ENCODE peak calls at places on chromosome 1, in six cellular contexts. R is Calu3; D is ACHN; J is AG08395; C is H54; K is activated T-cell treated with anti-CD3 and anti-CD28 coated beads, Interleukin-2, amount 50 U/mL, for 4 hours. N is an unnamed sample.

GRCh38 chr1:28296401-28297220 is 32.2 kb upstream of the MED18 start:
- DNase-seq in J (no peak), R (peak), C (no peak), D (no peak), K (no peak), N (no peak)

GRCh38 chr1:170520601-170521000 is 11.4 kb upstream of the GORAB start:
- DNase-seq in K (no peak), J (peak), D (no peak), R (no peak), C (no peak), N (no peak)

GRCh38 chr1:115302390-115302961 is 35.6 kb downstream of the NGF start:
- DNase-seq in J (peak), C (no peak), K (no peak), D (no peak), R (no peak), N (no peak)

GRCh38 chr1:214126697-214127146 is 138.9 kb downstream of the PROX1 start:
- DNase-seq in C (no peak), R (no peak), K (no peak), D (no peak), J (no peak), N (no peak)

GRCh38 chr1:117964290-117965038 is 34.9 kb downstream of the WDR3 start:
- DNase-seq in K (no peak), R (no peak), C (no peak), J (no peak), D (no peak), N (no peak)

GRCh38 chr1:165633624-165634023 is 2.6 kb downstream of the MGST3 start:
- DNase-seq in J (peak), K (no peak), D (peak), R (no peak), C (no peak), N (no peak)

GRCh38 chr1:201436461-201436860 is 14.9 kb upstream of the TNNI1 start:
- DNase-seq in J (peak), C (no peak), K (no peak), R (peak), D (peak), N (no peak)

GRCh38 chr1:225890346-225891228 is 1.6 kb upstream of the LEFTY1 start:
- DNase-seq in J (no peak), K (no peak), R (no peak), D (no peak), C (peak), N (no peak)

GRCh38 chr1:46150085-46150484 is 17.7 kb upstream of the PIK3R3 start:
- DNase-seq in R (no peak), D (no peak), K (no peak), C (no peak), J (no peak), N (no peak)

GRCh38 chr1:163346326-163346870 is 24.6 kb downstream of the NUF2 start:
- DNase-seq in R (no peak), D (no peak), J (no peak), K (no peak), C (no peak), N (no peak)

GRCh38 chr1:192476802-192477298 is 98.7 kb upstream of the RGS1 start:
- DNase-seq in D (no peak), R (peak), J (no peak), K (no peak), C (no peak), N (no peak)

GRCh38 chr1:169346036-169346589 is 21.5 kb downstream of the NME7 start:
- DNase-seq in D (no peak), R (no peak), J (no peak), C (no peak), K (no peak), N (no peak)

GRCh38 chr1:47934243-47934805 is 62.9 kb downstream of the TRABD2B start:
- DNase-seq in C (no peak), D (peak), J (peak), R (no peak), K (no peak), N (no peak)

GRCh38 chr1:155038602-155039307 is 5.1 kb downstream of the DCST1 start:
- DNase-seq in J (peak), C (no peak), K (no peak), D (no peak), R (no peak), N (no peak)

GRCh38 chr1:92030701-92031107 is 919 bp downstream of the EPHX4 start:
- DNase-seq in C (peak), J (no peak), K (no peak), D (peak), R (peak), N (no peak)

GRCh38 chr1:25873120-25873519 is 2.4 kb downstream of the PAQR7 start:
- DNase-seq in D (no peak), K (no peak), J (no peak), R (no peak), C (no peak), N (no peak)

GRCh38 chr1:10693152-10693496 is 103.3 kb downstream of the CASZ1 start:
- DNase-seq in R (no peak), C (no peak), K (no peak), J (no peak), D (no peak), N (no peak)

GRCh38 chr1:77671836-77672235 is 10.6 kb downstream of the ZZZ3 start:
- DNase-seq in D (no peak), R (no peak), K (no peak), J (peak), C (no peak), N (no peak)

GRCh38 chr1:150194381-150195031 is 41.4 kb downstream of the ANP32E start:
- DNase-seq in K (no peak), C (no peak), R (no peak), D (no peak), J (peak), N (no peak)

GRCh38 chr1:1349256-1350012 is at the start of gene DVL1:
- DNase-seq in C (no peak), K (peak), J (peak), D (peak), R (peak), N (peak)

GRCh38 chr1:205915354-205915990 is 27.8 kb downstream of the SLC26A9 start:
- DNase-seq in C (no peak), J (no peak), D (no peak), R (no peak), K (no peak), N (no peak)

GRCh38 chr1:14037101-14037807 is 337.3 kb downstream of the PRDM2 start:
- DNase-seq in R (no peak), D (no peak), K (no peak), C (no peak), J (no peak), N (no peak)

GRCh38 chr1:234721476-234722266 is 111.7 kb upstream of the IRF2BP2 start:
- DNase-seq in K (no peak), D (no peak), C (no peak), R (no peak), J (peak), N (no peak)

GRCh38 chr1:87295720-87296119 is 33.0 kb upstream of the LMO4 start:
- DNase-seq in J (no peak), K (no peak), R (no peak), D (no peak), C (no peak), N (no peak)

GRCh38 chr1:5747428-5748285 is 244.6 kb downstream of the NPHP4 start:
- DNase-seq in J (no peak), C (no peak), R (no peak), D (no peak), K (no peak), N (no peak)

GRCh38 chr1:21927531-21928237 is 9.4 kb downstream of the HSPG2 start:
- DNase-seq in R (peak), D (no peak), K (no peak), J (peak), C (no peak), N (no peak)

GRCh38 chr1:9181176-9181906 is 52.4 kb upstream of the GPR157 start:
- DNase-seq in C (no peak), D (peak), R (peak), J (peak), K (peak), N (peak)

GRCh38 chr1:177368255-177368654 is 197.5 kb downstream of the BRINP2 start:
- DNase-seq in R (no peak), D (no peak), K (no peak), J (peak), C (no peak), N (no peak)

GRCh38 chr1:229011022-229011421 is 259.9 kb upstream of the RAB4A start:
- DNase-seq in C (no peak), K (no peak), D (no peak), J (no peak), R (no peak), N (no peak)

GRCh38 chr1:190754769-190755168 is 277.1 kb upstream of the BRINP3 start:
- DNase-seq in K (no peak), D (peak), J (peak), C (no peak), R (no peak), N (no peak)

GRCh38 chr1:197781998-197782718 is 6.9 kb upstream of the DENND1B start:
- DNase-seq in K (no peak), C (no peak), D (no peak), J (peak), R (no peak), N (no peak)

GRCh38 chr1:175548774-175549173 is 194.6 kb downstream of the TNR start:
- DNase-seq in C (peak), J (no peak), K (no peak), D (no peak), R (no peak), N (no peak)

GRCh38 chr1:17617787-17618557 is 78.5 kb downstream of the ARHGEF10L start:
- DNase-seq in R (no peak), D (no peak), K (no peak), C (no peak), J (no peak), N (no peak)

GRCh38 chr1:232473319-232473718 is 156.6 kb downstream of the SIPA1L2 start:
- DNase-seq in C (peak), K (no peak), R (no peak), J (peak), D (no peak), N (no peak)

GRCh38 chr1:59220356-59220755 is 76.5 kb upstream of the FGGY start:
- DNase-seq in R (no peak), D (no peak), C (no peak), K (no peak), J (no peak), N (no peak)

GRCh38 chr1:236560213-236560771 is 36.5 kb downstream of the LGALS8 start:
- DNase-seq in J (no peak), R (no peak), C (no peak), D (no peak), K (no peak), N (no peak)

GRCh38 chr1:178137238-178137637 is 43.3 kb downstream of the RASAL2 start:
- DNase-seq in R (no peak), C (no peak), D (no peak), J (no peak), K (no peak), N (no peak)

GRCh38 chr1:198495635-198496034 is 44.8 kb downstream of the ATP6V1G3 start:
- DNase-seq in D (no peak), J (no peak), K (no peak), C (no peak), R (no peak), N (no peak)

GRCh38 chr1:2507744-2508155 is 18.6 kb downstream of the PANK4 start:
- DNase-seq in J (no peak), R (no peak), D (no peak), C (no peak), K (no peak), N (no peak)